ENCODE peak calls at places on chromosome X, in six cellular contexts. One of them, this sample, is unnamed.

GRCh38 chrX:40418413-40419195 is 162.2 kb upstream of the ATP6AP2 start:
- DNase-seq in endothelial cell of umbilical vein: no peak
- DNase-seq in HepG2: no peak
- DNase-seq in K562: no peak
- DNase-seq in GM12878: no peak
- DNase-seq in HCT116: no peak
- DNase-seq in this sample: no peak

GRCh38 chrX:50111762-50112161 is 89.0 kb downstream of the AKAP4 start:
- DNase-seq in GM12878: no peak
- DNase-seq in K562: no peak
- DNase-seq in endothelial cell of umbilical vein: no peak
- DNase-seq in HepG2: no peak
- DNase-seq in HCT116: no peak
- DNase-seq in this sample: no peak

GRCh38 chrX:40107291-40108083 is 9.7 kb upstream of the BCOR start:
- DNase-seq in endothelial cell of umbilical vein: peak; percentile 40
- DNase-seq in HepG2: no peak
- DNase-seq in HCT116: peak; percentile 77
- DNase-seq in GM12878: no peak
- DNase-seq in K562: no peak
- DNase-seq in this sample: no peak

GRCh38 chrX:43861750-43862149 is 20.5 kb downstream of the MAOB start:
- DNase-seq in GM12878: no peak
- DNase-seq in K562: no peak
- DNase-seq in HepG2: peak; percentile 56
- DNase-seq in HCT116: peak; percentile 42
- DNase-seq in endothelial cell of umbilical vein: no peak
- DNase-seq in this sample: no peak

GRCh38 chrX:57353472-57354132 is 67.1 kb downstream of the FAAH2 start:
- DNase-seq in HCT116: no peak
- DNase-seq in K562: no peak
- DNase-seq in GM12878: no peak
- DNase-seq in HepG2: no peak
- DNase-seq in endothelial cell of umbilical vein: peak; percentile 70
- DNase-seq in this sample: no peak

GRCh38 chrX:131609480-131609879 is 65.6 kb downstream of the OR13H1 start:
- DNase-seq in K562: no peak
- DNase-seq in endothelial cell of umbilical vein: no peak
- DNase-seq in GM12878: no peak
- DNase-seq in HCT116: no peak
- DNase-seq in HepG2: no peak
- DNase-seq in this sample: no peak

GRCh38 chrX:36927712-36928111 is 80.5 kb upstream of the FAM47C start:
- DNase-seq in K562: no peak
- DNase-seq in HepG2: no peak
- DNase-seq in HCT116: no peak
- DNase-seq in GM12878: no peak
- DNase-seq in endothelial cell of umbilical vein: no peak
- DNase-seq in this sample: no peak

GRCh38 chrX:53511302-53511701 is 77.1 kb upstream of the HSD17B10 start:
- DNase-seq in HepG2: no peak
- DNase-seq in GM12878: no peak
- DNase-seq in HCT116: no peak
- DNase-seq in K562: no peak
- DNase-seq in endothelial cell of umbilical vein: no peak
- DNase-seq in this sample: no peak

GRCh38 chrX:11629593-11630211 is 36.0 kb downstream of the ARHGAP6 start:
- DNase-seq in HepG2: no peak
- DNase-seq in HCT116: no peak
- DNase-seq in endothelial cell of umbilical vein: no peak
- DNase-seq in K562: no peak
- DNase-seq in GM12878: no peak
- DNase-seq in this sample: no peak

GRCh38 chrX:1528186-1528883 is 8.7 kb downstream of the P2RY8 start:
- DNase-seq in HepG2: no peak
- DNase-seq in GM12878: no peak
- DNase-seq in endothelial cell of umbilical vein: no peak
- DNase-seq in HCT116: no peak
- DNase-seq in K562: no peak
- DNase-seq in this sample: no peak

GRCh38 chrX:117376460-117376859 is 740.1 kb downstream of the KLHL13 start:
- DNase-seq in GM12878: no peak
- DNase-seq in K562: no peak
- DNase-seq in endothelial cell of umbilical vein: no peak
- DNase-seq in HCT116: peak; percentile 12
- DNase-seq in HepG2: peak; percentile 2
- DNase-seq in this sample: no peak

GRCh38 chrX:103540145-103540544 is 20.9 kb upstream of the RAB40A start:
- DNase-seq in K562: no peak
- DNase-seq in endothelial cell of umbilical vein: no peak
- DNase-seq in HepG2: no peak
- DNase-seq in HCT116: no peak
- DNase-seq in GM12878: no peak
- DNase-seq in this sample: no peak

GRCh38 chrX:150361070-150361776 is 1.9 kb upstream of the MAMLD1 start:
- DNase-seq in K562: no peak
- DNase-seq in endothelial cell of umbilical vein: no peak
- DNase-seq in GM12878: no peak
- DNase-seq in HCT116: no peak
- DNase-seq in HepG2: no peak
- DNase-seq in this sample: no peak

GRCh38 chrX:43949669-43950068 is 23.5 kb downstream of the NDP start:
- DNase-seq in K562: peak; percentile 16
- DNase-seq in endothelial cell of umbilical vein: peak; percentile 5
- DNase-seq in HCT116: peak; percentile 28
- DNase-seq in GM12878: no peak
- DNase-seq in HepG2: peak; percentile 10
- DNase-seq in this sample: no peak

GRCh38 chrX:53048169-53049126 is at the start of gene GPR173:
- DNase-seq in HepG2: no peak
- DNase-seq in HCT116: no peak
- DNase-seq in endothelial cell of umbilical vein: peak; percentile 63
- DNase-seq in K562: no peak
- DNase-seq in GM12878: no peak
- DNase-seq in this sample: no peak

GRCh38 chrX:39519213-39519544 is 578.6 kb downstream of the BCOR start:
- DNase-seq in GM12878: no peak
- DNase-seq in HCT116: no peak
- DNase-seq in HepG2: no peak
- DNase-seq in K562: no peak
- DNase-seq in endothelial cell of umbilical vein: peak; percentile 1
- DNase-seq in this sample: peak; percentile 2

GRCh38 chrX:43350935-43351334 is 305.2 kb upstream of the MAOA start:
- DNase-seq in HCT116: no peak
- DNase-seq in K562: no peak
- DNase-seq in GM12878: no peak
- DNase-seq in HepG2: no peak
- DNase-seq in endothelial cell of umbilical vein: no peak
- DNase-seq in this sample: no peak

GRCh38 chrX:18426004-18426320 is 554 bp downstream of the CDKL5 start:
- DNase-seq in GM12878: no peak
- DNase-seq in K562: no peak
- DNase-seq in endothelial cell of umbilical vein: no peak
- DNase-seq in HCT116: no peak
- DNase-seq in HepG2: no peak
- DNase-seq in this sample: no peak

GRCh38 chrX:18422325-18422724 is 3.1 kb upstream of the CDKL5 start:
- DNase-seq in endothelial cell of umbilical vein: no peak
- DNase-seq in GM12878: no peak
- DNase-seq in HepG2: no peak
- DNase-seq in HCT116: no peak
- DNase-seq in K562: no peak
- DNase-seq in this sample: no peak

GRCh38 chrX:18425199-18426003 is at the start of gene CDKL5:
- DNase-seq in GM12878: peak; percentile 75
- DNase-seq in K562: peak; percentile 96
- DNase-seq in HCT116: peak; percentile 90
- DNase-seq in endothelial cell of umbilical vein: peak; percentile 94
- DNase-seq in HepG2: peak; percentile 92
- DNase-seq in this sample: peak; percentile 67

GRCh38 chrX:18422886-18423285 is 2.5 kb upstream of the CDKL5 start:
- DNase-seq in K562: no peak
- DNase-seq in HCT116: no peak
- DNase-seq in endothelial cell of umbilical vein: no peak
- DNase-seq in HepG2: no peak
- DNase-seq in GM12878: no peak
- DNase-seq in this sample: no peak

GRCh38 chrX:18424482-18425198 is 768 bp upstream of the CDKL5 start:
- DNase-seq in HepG2: no peak
- DNase-seq in HCT116: no peak
- DNase-seq in K562: no peak
- DNase-seq in endothelial cell of umbilical vein: peak; percentile 41
- DNase-seq in GM12878: no peak
- DNase-seq in this sample: no peak
- TF ChIP-seq POLR2AphosphoS5 in HepG2: no peak
- TF ChIP-seq POLR2AphosphoS5 in HCT116: no peak
- TF ChIP-seq POLR2AphosphoS5 in K562: no peak
- TF ChIP-seq POLR2AphosphoS5 in endothelial cell of umbilical vein: no peak
- TF ChIP-seq POLR2AphosphoS5 in GM12878: no peak
- TF ChIP-seq POLR2AphosphoS5 in this sample: no peak

GRCh38 chrX:13123857-13124345 is 79.5 kb upstream of the FAM9C start:
- DNase-seq in endothelial cell of umbilical vein: peak; percentile 93
- DNase-seq in HCT116: no peak
- DNase-seq in HepG2: peak; percentile 46
- DNase-seq in K562: no peak
- DNase-seq in GM12878: no peak
- DNase-seq in this sample: no peak

GRCh38 chrX:13120017-13120416 is 75.6 kb upstream of the FAM9C start:
- DNase-seq in endothelial cell of umbilical vein: peak; percentile 70
- DNase-seq in HepG2: peak; percentile 21
- DNase-seq in GM12878: no peak
- DNase-seq in HCT116: no peak
- DNase-seq in K562: peak; percentile 16
- DNase-seq in this sample: no peak

GRCh38 chrX:13125188-13125587 is 80.8 kb upstream of the FAM9C start:
- DNase-seq in GM12878: no peak
- DNase-seq in HCT116: no peak
- DNase-seq in K562: no peak
- DNase-seq in endothelial cell of umbilical vein: no peak
- DNase-seq in HepG2: no peak
- DNase-seq in this sample: no peak

GRCh38 chrX:13121020-13121419 is 76.6 kb upstream of the FAM9C start:
- DNase-seq in HCT116: no peak
- DNase-seq in K562: no peak
- DNase-seq in GM12878: no peak
- DNase-seq in HepG2: no peak
- DNase-seq in endothelial cell of umbilical vein: no peak
- DNase-seq in this sample: no peak

DNA sequence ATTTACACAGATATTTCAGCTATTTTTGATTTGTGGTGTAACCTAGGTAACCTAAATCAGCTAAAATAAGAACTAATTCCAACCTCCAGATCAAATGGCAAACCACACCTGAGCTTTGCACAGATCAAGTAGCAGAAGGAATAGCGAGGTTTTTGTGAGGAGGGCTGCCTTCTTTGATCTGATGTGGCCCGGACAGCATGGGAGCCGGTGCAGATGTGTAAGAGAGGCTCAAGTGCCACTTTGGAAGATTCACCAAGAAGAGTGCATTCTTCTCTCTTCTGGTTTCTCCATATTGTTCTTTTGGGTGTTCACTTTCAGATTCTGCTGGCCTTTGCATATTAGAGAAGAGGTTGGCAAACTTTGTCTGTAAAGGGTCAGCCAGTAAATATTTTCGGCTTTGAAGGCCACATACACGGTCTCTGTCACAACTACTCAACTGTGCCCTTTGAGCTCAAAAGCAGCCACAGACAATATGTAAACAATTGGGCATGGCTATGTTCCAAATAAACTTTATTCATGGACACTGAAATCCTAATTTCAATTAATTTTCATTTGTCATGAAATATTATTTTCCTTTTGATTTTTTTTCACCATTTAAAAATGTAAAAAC is 78.9 kb upstream of the FAM9C start:
- DNase-seq in HCT116: no peak
- DNase-seq in K562: no peak
- DNase-seq in endothelial cell of umbilical vein: no peak
- DNase-seq in GM12878: no peak
- DNase-seq in HepG2: peak; percentile 75
- DNase-seq in this sample: no peak
- H3K9ac ChIP-seq in HCT116: no peak overlapping the region
- H3K9ac ChIP-seq in K562: no peak overlapping the region
- H3K9ac ChIP-seq in endothelial cell of umbilical vein: peak overlapping the region; percentile 74
- H3K9ac ChIP-seq in GM12878: no peak overlapping the region
- H3K9ac ChIP-seq in HepG2: peak overlapping the region; percentile 43
- H3K9ac ChIP-seq in this sample: no peak overlapping the region

DNA sequence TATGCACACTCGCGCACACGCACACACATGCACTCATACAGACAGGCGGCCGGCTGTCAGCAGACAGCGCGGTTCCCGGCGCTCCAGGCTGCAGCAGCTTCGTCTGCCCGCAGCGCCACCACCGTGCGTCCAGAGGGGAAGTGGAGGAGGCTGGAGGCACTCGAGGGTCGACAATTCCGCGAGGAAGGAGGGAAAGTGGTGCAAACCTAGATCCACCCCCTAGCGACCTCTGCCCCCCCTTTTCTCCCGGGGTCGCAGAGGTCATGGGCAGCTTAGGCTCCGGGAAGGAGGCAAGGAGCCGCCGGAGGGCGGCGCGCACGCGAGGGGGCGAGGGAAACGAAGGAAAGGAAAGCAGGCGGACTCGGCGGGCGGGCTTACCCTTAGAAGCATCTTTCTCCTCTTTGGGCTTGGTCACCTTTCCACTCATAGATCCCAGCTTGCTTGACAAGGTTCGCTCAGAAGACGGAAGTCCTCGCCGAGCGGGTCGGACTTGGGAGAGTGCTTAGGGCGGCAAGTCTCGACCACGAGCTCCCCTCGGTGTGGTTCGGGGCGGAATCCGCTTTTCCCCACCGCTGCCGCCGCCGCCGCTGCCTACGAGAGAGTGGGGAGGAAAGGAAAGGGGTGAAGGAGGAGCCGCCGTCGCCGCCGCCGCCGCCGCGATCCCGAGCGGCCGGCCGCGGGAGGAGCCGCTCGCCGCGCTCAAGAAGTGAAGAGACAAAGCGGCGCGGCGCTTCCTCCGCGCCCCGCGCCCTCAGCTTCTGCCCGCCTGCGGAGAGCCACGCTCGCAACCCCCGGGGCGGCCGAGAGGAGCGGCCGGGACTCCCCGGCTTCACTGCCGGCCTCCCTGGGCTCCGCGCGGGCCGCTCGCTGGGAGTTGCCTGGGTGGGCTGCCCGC is 326.6 kb upstream of the F9 start:
- DNase-seq in GM12878: no peak
- DNase-seq in endothelial cell of umbilical vein: no peak
- DNase-seq in HCT116: no peak
- DNase-seq in K562: no peak
- DNase-seq in HepG2: no peak
- DNase-seq in this sample: no peak
- TF ChIP-seq EZH2 in GM12878: no peak
- TF ChIP-seq EZH2 in endothelial cell of umbilical vein: peak; percentile 21
- TF ChIP-seq EZH2 in HCT116: no peak
- TF ChIP-seq EZH2 in K562: no peak
- TF ChIP-seq EZH2 in HepG2: no peak
- TF ChIP-seq EZH2 in this sample: no peak

DNA sequence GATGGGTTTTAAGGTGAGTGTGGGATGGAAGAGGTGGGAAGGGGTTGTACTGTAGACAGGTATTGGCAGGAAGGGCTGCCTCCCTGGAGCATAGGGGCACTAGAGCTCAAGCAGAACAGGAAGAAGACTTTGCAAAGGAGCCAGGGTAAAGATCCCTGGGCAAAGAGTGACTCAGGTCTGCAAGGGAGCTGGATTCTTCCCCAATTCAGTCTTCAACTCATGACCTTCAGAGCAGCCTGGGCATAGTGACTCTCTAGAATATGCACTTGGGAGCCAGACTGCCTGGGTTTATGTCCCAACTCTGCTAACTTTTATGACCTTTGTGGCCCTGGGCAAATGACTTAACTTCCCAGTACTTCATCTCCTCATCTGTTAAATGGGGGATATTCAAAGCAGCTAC is 4.0 kb downstream of the LONRF3 start:
- DNase-seq in endothelial cell of umbilical vein: no peak
- DNase-seq in HCT116: no peak
- DNase-seq in GM12878: no peak
- DNase-seq in K562: no peak
- DNase-seq in HepG2: no peak
- DNase-seq in this sample: no peak
- TF ChIP-seq POLR2AphosphoS5 in endothelial cell of umbilical vein: no peak
- TF ChIP-seq POLR2AphosphoS5 in HCT116: no peak
- TF ChIP-seq POLR2AphosphoS5 in GM12878: no peak
- TF ChIP-seq POLR2AphosphoS5 in K562: no peak
- TF ChIP-seq POLR2AphosphoS5 in HepG2: no peak
- TF ChIP-seq POLR2AphosphoS5 in this sample: no peak